ENCODE peak calls at places on chromosomes 2 and 18, in six cellular contexts. B is body of pancreas; C is GM20000; L is stimulated activated CD8-positive, alpha-beta memory T cell treated with anti-CD3 and anti-CD28 coated beads, Interleukin-4, amount 100 ng/mL, for 1 hour; T is fibroblast of the aortic adventitia; W is HS-27A. F is an unnamed sample.
A peak's percentile ranks its signal among the peaks of the same experiment; 100 is the strongest.

GRCh38 chr2:193847140-193847539 is 1652.4 kb upstream of the TMEFF2 start:
- DNase-seq in B (no peak), C (no peak), L (no peak), T (peak; percentile 82), W (no peak), F (no peak)

GRCh38 chr2:8543412-8544167 is 138.3 kb upstream of the ID2 start:
- DNase-seq in B (no peak), C (peak; percentile 76), L (no peak), T (peak; percentile 69), W (peak; percentile 24), F (peak; percentile 6)

GRCh38 chr2:57408587-57408986 is 638.0 kb upstream of the VRK2 start:
- DNase-seq in B (no peak), C (no peak), L (no peak), T (no peak), W (no peak), F (no peak)

GRCh38 chr2:220043155-220043992 is 415.9 kb downstream of the SLC4A3 start:
- DNase-seq in B (no peak), C (no peak), L (no peak), T (peak; percentile 55), W (peak; percentile 34), F (no peak)

GRCh38 chr2:69631402-69631801 is 12.1 kb downstream of the AAK1 start:
- DNase-seq in B (no peak), C (no peak), L (no peak), T (no peak), W (no peak), F (no peak)

GRCh38 chr2:84958135-84959044 is 12.6 kb upstream of the KCMF1 start:
- DNase-seq in B (peak; percentile 87), C (no peak), L (no peak), T (peak; percentile 92), W (peak; percentile 100), F (no peak)

GRCh38 chr2:174718591-174718990 is 45.7 kb downstream of the CHRNA1 start:
- DNase-seq in B (no peak), C (no peak), L (no peak), T (no peak), W (no peak), F (no peak)

GRCh38 chr2:216880509-216881184 is 20.8 kb upstream of the TNP1 start:
- DNase-seq in B (no peak), C (no peak), L (no peak), T (peak; percentile 5), W (no peak), F (no peak)

GRCh38 chr2:230525682-230526081 is 109.7 kb downstream of the SP100 start:
- DNase-seq in B (no peak), C (no peak), L (no peak), T (no peak), W (no peak), F (no peak)

GRCh38 chr18:63831080-63831788 is 56.0 kb downstream of the SERPINB7 start:
- DNase-seq in B (no peak), C (peak; percentile 19), L (no peak), T (no peak), W (peak; percentile 69), F (no peak)

GRCh38 chr2:145091011-145091744 is 571.3 kb upstream of the ZEB2 start:
- DNase-seq in B (no peak), C (no peak), L (no peak), T (peak; percentile 95), W (no peak), F (no peak)

GRCh38 chr2:101830555-101830954 is 133.0 kb downstream of the MAP4K4 start:
- DNase-seq in B (no peak), C (no peak), L (no peak), T (peak; percentile 40), W (no peak), F (no peak)

GRCh38 chr2:222671259-222672067 is at the start of gene MOGAT1:
- DNase-seq in B (peak; percentile 58), C (no peak), L (no peak), T (no peak), W (no peak), F (no peak)